ENCODE peak calls at places on chromosomes 4 and X, in ten cellular contexts. One of them, this sample, is unnamed.

GRCh38 chrX:30228526-30228925 is 1.9 kb upstream of the MAGEB3 start:
- DNase-seq in GM12865: no peak
- DNase-seq in stimulated activated CD8-positive, alpha-beta memory T cell treated with anti-CD3 and anti-CD28 coated beads, Interleukin-2, amount 100 ng/mL, for 48 hours: no peak
- DNase-seq in naive thymus-derived CD4-positive, alpha-beta T cell: no peak
- DNase-seq in esophagus squamous epithelium: no peak
- DNase-seq in naive thymus-derived CD8-positive, alpha-beta T cell: no peak
- DNase-seq in stimulated activated CD4-positive, alpha-beta T cell treated with anti-CD3 and anti-CD28 coated beads, Interleukin-2, amount 100 ng/mL, for 48 hours: no peak
- DNase-seq in HTR-8/SVneo: no peak
- DNase-seq in left colon: no peak
- DNase-seq in HEK293T: no peak
- DNase-seq in this sample: no peak

GRCh38 chr4:94395541-94395940 is 52.9 kb upstream of the HPGDS start:
- DNase-seq in GM12865: no peak
- DNase-seq in stimulated activated CD8-positive, alpha-beta memory T cell treated with anti-CD3 and anti-CD28 coated beads, Interleukin-2, amount 100 ng/mL, for 48 hours: no peak
- DNase-seq in naive thymus-derived CD4-positive, alpha-beta T cell: no peak
- DNase-seq in esophagus squamous epithelium: no peak
- DNase-seq in naive thymus-derived CD8-positive, alpha-beta T cell: no peak
- DNase-seq in stimulated activated CD4-positive, alpha-beta T cell treated with anti-CD3 and anti-CD28 coated beads, Interleukin-2, amount 100 ng/mL, for 48 hours: no peak
- DNase-seq in HTR-8/SVneo: no peak
- DNase-seq in left colon: no peak
- DNase-seq in HEK293T: no peak
- DNase-seq in this sample: no peak

GRCh38 chrX:29617276-29617675 is 598.1 kb upstream of the MAGEB2 start:
- DNase-seq in GM12865: peak
- DNase-seq in stimulated activated CD8-positive, alpha-beta memory T cell treated with anti-CD3 and anti-CD28 coated beads, Interleukin-2, amount 100 ng/mL, for 48 hours: no peak
- DNase-seq in naive thymus-derived CD4-positive, alpha-beta T cell: no peak
- DNase-seq in esophagus squamous epithelium: no peak
- DNase-seq in naive thymus-derived CD8-positive, alpha-beta T cell: no peak
- DNase-seq in stimulated activated CD4-positive, alpha-beta T cell treated with anti-CD3 and anti-CD28 coated beads, Interleukin-2, amount 100 ng/mL, for 48 hours: no peak
- DNase-seq in HTR-8/SVneo: no peak
- DNase-seq in left colon: no peak
- DNase-seq in HEK293T: no peak
- DNase-seq in this sample: no peak

GRCh38 chr4:148239406-148239805 is 202.8 kb downstream of the NR3C2 start:
- DNase-seq in GM12865: no peak
- DNase-seq in stimulated activated CD8-positive, alpha-beta memory T cell treated with anti-CD3 and anti-CD28 coated beads, Interleukin-2, amount 100 ng/mL, for 48 hours: no peak
- DNase-seq in naive thymus-derived CD4-positive, alpha-beta T cell: no peak
- DNase-seq in esophagus squamous epithelium: no peak
- DNase-seq in naive thymus-derived CD8-positive, alpha-beta T cell: no peak
- DNase-seq in stimulated activated CD4-positive, alpha-beta T cell treated with anti-CD3 and anti-CD28 coated beads, Interleukin-2, amount 100 ng/mL, for 48 hours: no peak
- DNase-seq in HTR-8/SVneo: no peak
- DNase-seq in left colon: no peak
- DNase-seq in HEK293T: no peak
- DNase-seq in this sample: no peak

GRCh38 chr4:5969336-5969735 is 48.9 kb downstream of the C4orf50 start:
- DNase-seq in GM12865: no peak
- DNase-seq in stimulated activated CD8-positive, alpha-beta memory T cell treated with anti-CD3 and anti-CD28 coated beads, Interleukin-2, amount 100 ng/mL, for 48 hours: no peak
- DNase-seq in naive thymus-derived CD4-positive, alpha-beta T cell: no peak
- DNase-seq in esophagus squamous epithelium: no peak
- DNase-seq in naive thymus-derived CD8-positive, alpha-beta T cell: no peak
- DNase-seq in stimulated activated CD4-positive, alpha-beta T cell treated with anti-CD3 and anti-CD28 coated beads, Interleukin-2, amount 100 ng/mL, for 48 hours: no peak
- DNase-seq in HTR-8/SVneo: no peak
- DNase-seq in left colon: no peak
- DNase-seq in HEK293T: no peak
- DNase-seq in this sample: no peak

GRCh38 chr4:81466841-81467671 is 4.7 kb downstream of the RASGEF1B start:
- DNase-seq in GM12865: peak
- DNase-seq in stimulated activated CD8-positive, alpha-beta memory T cell treated with anti-CD3 and anti-CD28 coated beads, Interleukin-2, amount 100 ng/mL, for 48 hours: peak
- DNase-seq in naive thymus-derived CD4-positive, alpha-beta T cell: peak
- DNase-seq in esophagus squamous epithelium: no peak
- DNase-seq in naive thymus-derived CD8-positive, alpha-beta T cell: peak
- DNase-seq in stimulated activated CD4-positive, alpha-beta T cell treated with anti-CD3 and anti-CD28 coated beads, Interleukin-2, amount 100 ng/mL, for 48 hours: peak
- DNase-seq in HTR-8/SVneo: no peak
- DNase-seq in left colon: peak
- DNase-seq in HEK293T: peak
- DNase-seq in this sample: peak

GRCh38 chrX:148043456-148043855 is 62.3 kb downstream of the FMR1NB start:
- DNase-seq in GM12865: no peak
- DNase-seq in stimulated activated CD8-positive, alpha-beta memory T cell treated with anti-CD3 and anti-CD28 coated beads, Interleukin-2, amount 100 ng/mL, for 48 hours: no peak
- DNase-seq in naive thymus-derived CD4-positive, alpha-beta T cell: no peak
- DNase-seq in esophagus squamous epithelium: no peak
- DNase-seq in naive thymus-derived CD8-positive, alpha-beta T cell: no peak
- DNase-seq in stimulated activated CD4-positive, alpha-beta T cell treated with anti-CD3 and anti-CD28 coated beads, Interleukin-2, amount 100 ng/mL, for 48 hours: no peak
- DNase-seq in HTR-8/SVneo: no peak
- DNase-seq in left colon: no peak
- DNase-seq in HEK293T: no peak
- DNase-seq in this sample: no peak

GRCh38 chr4:7206856-7207567 is 14.7 kb downstream of the SORCS2 start:
- DNase-seq in GM12865: no peak
- DNase-seq in stimulated activated CD8-positive, alpha-beta memory T cell treated with anti-CD3 and anti-CD28 coated beads, Interleukin-2, amount 100 ng/mL, for 48 hours: no peak
- DNase-seq in naive thymus-derived CD4-positive, alpha-beta T cell: no peak
- DNase-seq in esophagus squamous epithelium: no peak
- DNase-seq in naive thymus-derived CD8-positive, alpha-beta T cell: peak
- DNase-seq in stimulated activated CD4-positive, alpha-beta T cell treated with anti-CD3 and anti-CD28 coated beads, Interleukin-2, amount 100 ng/mL, for 48 hours: no peak
- DNase-seq in HTR-8/SVneo: peak
- DNase-seq in left colon: peak
- DNase-seq in HEK293T: peak
- DNase-seq in this sample: no peak

GRCh38 chr4:41748074-41748787 is at the start of gene PHOX2B:
- DNase-seq in GM12865: no peak
- DNase-seq in stimulated activated CD8-positive, alpha-beta memory T cell treated with anti-CD3 and anti-CD28 coated beads, Interleukin-2, amount 100 ng/mL, for 48 hours: no peak
- DNase-seq in naive thymus-derived CD4-positive, alpha-beta T cell: no peak
- DNase-seq in esophagus squamous epithelium: no peak
- DNase-seq in naive thymus-derived CD8-positive, alpha-beta T cell: no peak
- DNase-seq in stimulated activated CD4-positive, alpha-beta T cell treated with anti-CD3 and anti-CD28 coated beads, Interleukin-2, amount 100 ng/mL, for 48 hours: no peak
- DNase-seq in HTR-8/SVneo: no peak
- DNase-seq in left colon: no peak
- DNase-seq in HEK293T: no peak
- DNase-seq in this sample: no peak

GRCh38 chrX:39815621-39816020 is 282.1 kb downstream of the BCOR start:
- DNase-seq in GM12865: peak
- DNase-seq in stimulated activated CD8-positive, alpha-beta memory T cell treated with anti-CD3 and anti-CD28 coated beads, Interleukin-2, amount 100 ng/mL, for 48 hours: no peak
- DNase-seq in naive thymus-derived CD4-positive, alpha-beta T cell: peak
- DNase-seq in esophagus squamous epithelium: no peak
- DNase-seq in naive thymus-derived CD8-positive, alpha-beta T cell: no peak
- DNase-seq in stimulated activated CD4-positive, alpha-beta T cell treated with anti-CD3 and anti-CD28 coated beads, Interleukin-2, amount 100 ng/mL, for 48 hours: no peak
- DNase-seq in HTR-8/SVneo: no peak
- DNase-seq in left colon: no peak
- DNase-seq in HEK293T: no peak
- DNase-seq in this sample: no peak

GRCh38 chrX:24528605-24529004 is 63.5 kb downstream of the PDK3 start:
- DNase-seq in GM12865: peak
- DNase-seq in stimulated activated CD8-positive, alpha-beta memory T cell treated with anti-CD3 and anti-CD28 coated beads, Interleukin-2, amount 100 ng/mL, for 48 hours: no peak
- DNase-seq in naive thymus-derived CD4-positive, alpha-beta T cell: no peak
- DNase-seq in esophagus squamous epithelium: no peak
- DNase-seq in naive thymus-derived CD8-positive, alpha-beta T cell: no peak
- DNase-seq in stimulated activated CD4-positive, alpha-beta T cell treated with anti-CD3 and anti-CD28 coated beads, Interleukin-2, amount 100 ng/mL, for 48 hours: no peak
- DNase-seq in HTR-8/SVneo: no peak
- DNase-seq in left colon: no peak
- DNase-seq in HEK293T: no peak
- DNase-seq in this sample: no peak

GRCh38 chr4:61211781-61212180 is 11.7 kb downstream of the ADGRL3 start:
- DNase-seq in GM12865: no peak
- DNase-seq in stimulated activated CD8-positive, alpha-beta memory T cell treated with anti-CD3 and anti-CD28 coated beads, Interleukin-2, amount 100 ng/mL, for 48 hours: no peak
- DNase-seq in naive thymus-derived CD4-positive, alpha-beta T cell: no peak
- DNase-seq in esophagus squamous epithelium: no peak
- DNase-seq in naive thymus-derived CD8-positive, alpha-beta T cell: no peak
- DNase-seq in stimulated activated CD4-positive, alpha-beta T cell treated with anti-CD3 and anti-CD28 coated beads, Interleukin-2, amount 100 ng/mL, for 48 hours: no peak
- DNase-seq in HTR-8/SVneo: no peak
- DNase-seq in left colon: no peak
- DNase-seq in HEK293T: no peak
- DNase-seq in this sample: no peak

GRCh38 chr4:95155759-95156451 is 392.9 kb downstream of the UNC5C start:
- DNase-seq in GM12865: peak
- DNase-seq in stimulated activated CD8-positive, alpha-beta memory T cell treated with anti-CD3 and anti-CD28 coated beads, Interleukin-2, amount 100 ng/mL, for 48 hours: no peak
- DNase-seq in naive thymus-derived CD4-positive, alpha-beta T cell: no peak
- DNase-seq in esophagus squamous epithelium: no peak
- DNase-seq in naive thymus-derived CD8-positive, alpha-beta T cell: no peak
- DNase-seq in stimulated activated CD4-positive, alpha-beta T cell treated with anti-CD3 and anti-CD28 coated beads, Interleukin-2, amount 100 ng/mL, for 48 hours: no peak
- DNase-seq in HTR-8/SVneo: peak
- DNase-seq in left colon: no peak
- DNase-seq in HEK293T: peak
- DNase-seq in this sample: no peak

GRCh38 chr4:145883173-145883572 is 55.5 kb downstream of the ZNF827 start:
- DNase-seq in GM12865: no peak
- DNase-seq in stimulated activated CD8-positive, alpha-beta memory T cell treated with anti-CD3 and anti-CD28 coated beads, Interleukin-2, amount 100 ng/mL, for 48 hours: no peak
- DNase-seq in naive thymus-derived CD4-positive, alpha-beta T cell: no peak
- DNase-seq in esophagus squamous epithelium: no peak
- DNase-seq in naive thymus-derived CD8-positive, alpha-beta T cell: no peak
- DNase-seq in stimulated activated CD4-positive, alpha-beta T cell treated with anti-CD3 and anti-CD28 coated beads, Interleukin-2, amount 100 ng/mL, for 48 hours: no peak
- DNase-seq in HTR-8/SVneo: no peak
- DNase-seq in left colon: no peak
- DNase-seq in HEK293T: no peak
- DNase-seq in this sample: no peak

GRCh38 chrX:40632199-40632598 is 9.0 kb downstream of the MPC1L start:
- DNase-seq in GM12865: no peak
- DNase-seq in stimulated activated CD8-positive, alpha-beta memory T cell treated with anti-CD3 and anti-CD28 coated beads, Interleukin-2, amount 100 ng/mL, for 48 hours: no peak
- DNase-seq in naive thymus-derived CD4-positive, alpha-beta T cell: no peak
- DNase-seq in esophagus squamous epithelium: no peak
- DNase-seq in naive thymus-derived CD8-positive, alpha-beta T cell: no peak
- DNase-seq in stimulated activated CD4-positive, alpha-beta T cell treated with anti-CD3 and anti-CD28 coated beads, Interleukin-2, amount 100 ng/mL, for 48 hours: no peak
- DNase-seq in HTR-8/SVneo: no peak
- DNase-seq in left colon: no peak
- DNase-seq in HEK293T: no peak
- DNase-seq in this sample: peak

GRCh38 chrX:119758682-119759332 is 419 bp downstream of the SOWAHD start:
- DNase-seq in GM12865: peak
- DNase-seq in stimulated activated CD8-positive, alpha-beta memory T cell treated with anti-CD3 and anti-CD28 coated beads, Interleukin-2, amount 100 ng/mL, for 48 hours: no peak
- DNase-seq in naive thymus-derived CD4-positive, alpha-beta T cell: peak
- DNase-seq in esophagus squamous epithelium: no peak
- DNase-seq in naive thymus-derived CD8-positive, alpha-beta T cell: peak
- DNase-seq in stimulated activated CD4-positive, alpha-beta T cell treated with anti-CD3 and anti-CD28 coated beads, Interleukin-2, amount 100 ng/mL, for 48 hours: no peak
- DNase-seq in HTR-8/SVneo: no peak
- DNase-seq in left colon: peak
- DNase-seq in HEK293T: peak
- DNase-seq in this sample: peak

GRCh38 chrX:110087485-110088356 is 84.8 kb downstream of the TMEM164 start:
- DNase-seq in GM12865: no peak
- DNase-seq in stimulated activated CD8-positive, alpha-beta memory T cell treated with anti-CD3 and anti-CD28 coated beads, Interleukin-2, amount 100 ng/mL, for 48 hours: no peak
- DNase-seq in naive thymus-derived CD4-positive, alpha-beta T cell: no peak
- DNase-seq in esophagus squamous epithelium: no peak
- DNase-seq in naive thymus-derived CD8-positive, alpha-beta T cell: no peak
- DNase-seq in stimulated activated CD4-positive, alpha-beta T cell treated with anti-CD3 and anti-CD28 coated beads, Interleukin-2, amount 100 ng/mL, for 48 hours: no peak
- DNase-seq in HTR-8/SVneo: peak
- DNase-seq in left colon: no peak
- DNase-seq in HEK293T: no peak
- DNase-seq in this sample: no peak

GRCh38 chr4:94455081-94455480 is 3.3 kb downstream of the PDLIM5 start:
- DNase-seq in GM12865: no peak
- DNase-seq in stimulated activated CD8-positive, alpha-beta memory T cell treated with anti-CD3 and anti-CD28 coated beads, Interleukin-2, amount 100 ng/mL, for 48 hours: no peak
- DNase-seq in naive thymus-derived CD4-positive, alpha-beta T cell: no peak
- DNase-seq in esophagus squamous epithelium: no peak
- DNase-seq in naive thymus-derived CD8-positive, alpha-beta T cell: no peak
- DNase-seq in stimulated activated CD4-positive, alpha-beta T cell treated with anti-CD3 and anti-CD28 coated beads, Interleukin-2, amount 100 ng/mL, for 48 hours: no peak
- DNase-seq in HTR-8/SVneo: no peak
- DNase-seq in left colon: peak
- DNase-seq in HEK293T: no peak
- DNase-seq in this sample: no peak

GRCh38 chr4:88803600-88804096 is 106.0 kb upstream of the NAP1L5 start:
- DNase-seq in GM12865: peak
- DNase-seq in stimulated activated CD8-positive, alpha-beta memory T cell treated with anti-CD3 and anti-CD28 coated beads, Interleukin-2, amount 100 ng/mL, for 48 hours: no peak
- DNase-seq in naive thymus-derived CD4-positive, alpha-beta T cell: no peak
- DNase-seq in esophagus squamous epithelium: no peak
- DNase-seq in naive thymus-derived CD8-positive, alpha-beta T cell: no peak
- DNase-seq in stimulated activated CD4-positive, alpha-beta T cell treated with anti-CD3 and anti-CD28 coated beads, Interleukin-2, amount 100 ng/mL, for 48 hours: no peak
- DNase-seq in HTR-8/SVneo: peak
- DNase-seq in left colon: peak
- DNase-seq in HEK293T: no peak
- DNase-seq in this sample: no peak

GRCh38 chrX:41906515-41907165 is 16.7 kb downstream of the CASK start:
- DNase-seq in GM12865: no peak
- DNase-seq in stimulated activated CD8-positive, alpha-beta memory T cell treated with anti-CD3 and anti-CD28 coated beads, Interleukin-2, amount 100 ng/mL, for 48 hours: no peak
- DNase-seq in naive thymus-derived CD4-positive, alpha-beta T cell: no peak
- DNase-seq in esophagus squamous epithelium: no peak
- DNase-seq in naive thymus-derived CD8-positive, alpha-beta T cell: no peak
- DNase-seq in stimulated activated CD4-positive, alpha-beta T cell treated with anti-CD3 and anti-CD28 coated beads, Interleukin-2, amount 100 ng/mL, for 48 hours: peak
- DNase-seq in HTR-8/SVneo: no peak
- DNase-seq in left colon: no peak
- DNase-seq in HEK293T: no peak
- DNase-seq in this sample: no peak

GRCh38 chr4:101071241-101071640 is 276.1 kb downstream of the PPP3CA start:
- DNase-seq in GM12865: no peak
- DNase-seq in stimulated activated CD8-positive, alpha-beta memory T cell treated with anti-CD3 and anti-CD28 coated beads, Interleukin-2, amount 100 ng/mL, for 48 hours: no peak
- DNase-seq in naive thymus-derived CD4-positive, alpha-beta T cell: no peak
- DNase-seq in esophagus squamous epithelium: no peak
- DNase-seq in naive thymus-derived CD8-positive, alpha-beta T cell: no peak
- DNase-seq in stimulated activated CD4-positive, alpha-beta T cell treated with anti-CD3 and anti-CD28 coated beads, Interleukin-2, amount 100 ng/mL, for 48 hours: no peak
- DNase-seq in HTR-8/SVneo: no peak
- DNase-seq in left colon: no peak
- DNase-seq in HEK293T: no peak
- DNase-seq in this sample: no peak

GRCh38 chr4:147325566-147325965 is 155.3 kb upstream of the EDNRA start:
- DNase-seq in GM12865: no peak
- DNase-seq in stimulated activated CD8-positive, alpha-beta memory T cell treated with anti-CD3 and anti-CD28 coated beads, Interleukin-2, amount 100 ng/mL, for 48 hours: no peak
- DNase-seq in naive thymus-derived CD4-positive, alpha-beta T cell: no peak
- DNase-seq in esophagus squamous epithelium: no peak
- DNase-seq in naive thymus-derived CD8-positive, alpha-beta T cell: no peak
- DNase-seq in stimulated activated CD4-positive, alpha-beta T cell treated with anti-CD3 and anti-CD28 coated beads, Interleukin-2, amount 100 ng/mL, for 48 hours: no peak
- DNase-seq in HTR-8/SVneo: no peak
- DNase-seq in left colon: no peak
- DNase-seq in HEK293T: no peak
- DNase-seq in this sample: no peak

GRCh38 chr4:78951862-78952472 is 12.7 kb upstream of the PAQR3 start:
- DNase-seq in GM12865: peak
- DNase-seq in stimulated activated CD8-positive, alpha-beta memory T cell treated with anti-CD3 and anti-CD28 coated beads, Interleukin-2, amount 100 ng/mL, for 48 hours: no peak
- DNase-seq in naive thymus-derived CD4-positive, alpha-beta T cell: no peak
- DNase-seq in esophagus squamous epithelium: no peak
- DNase-seq in naive thymus-derived CD8-positive, alpha-beta T cell: no peak
- DNase-seq in stimulated activated CD4-positive, alpha-beta T cell treated with anti-CD3 and anti-CD28 coated beads, Interleukin-2, amount 100 ng/mL, for 48 hours: peak
- DNase-seq in HTR-8/SVneo: peak
- DNase-seq in left colon: no peak
- DNase-seq in HEK293T: peak
- DNase-seq in this sample: peak

GRCh38 chrX:50707376-50707775 is 106.6 kb downstream of the SHROOM4 start:
- DNase-seq in GM12865: no peak
- DNase-seq in stimulated activated CD8-positive, alpha-beta memory T cell treated with anti-CD3 and anti-CD28 coated beads, Interleukin-2, amount 100 ng/mL, for 48 hours: no peak
- DNase-seq in naive thymus-derived CD4-positive, alpha-beta T cell: no peak
- DNase-seq in esophagus squamous epithelium: no peak
- DNase-seq in naive thymus-derived CD8-positive, alpha-beta T cell: no peak
- DNase-seq in stimulated activated CD4-positive, alpha-beta T cell treated with anti-CD3 and anti-CD28 coated beads, Interleukin-2, amount 100 ng/mL, for 48 hours: no peak
- DNase-seq in HTR-8/SVneo: no peak
- DNase-seq in left colon: no peak
- DNase-seq in HEK293T: no peak
- DNase-seq in this sample: no peak

This sample was measured in naive B cell.